ENCODE peak calls at places on chromosomes 5 and 9, in six cellular contexts. N is HCT116, Y is astrocyte of the spinal cord, Q is AG04450, K is tibial nerve, M is NB4. C is an unnamed sample.

GRCh38 chr5:78779771-78780616 is 131.4 kb upstream of the LHFPL2 start:
- DNase-seq in Q (peak; percentile 79), K (no peak), N (no peak), Y (peak; percentile 59), M (peak; percentile 14), C (no peak)

GRCh38 chr5:80275347-80275746 is 19.5 kb upstream of the SERINC5 start:
- DNase-seq in N (no peak), Y (peak; percentile 21), K (no peak), Q (no peak), M (peak; percentile 63), C (no peak)

GRCh38 chr5:115586525-115587146 is 15.6 kb downstream of the TICAM2 start:
- DNase-seq in Y (peak; percentile 30), M (peak; percentile 38), Q (no peak), K (no peak), N (no peak), C (no peak)

GRCh38 chr5:1003296-1003937 is 5.2 kb upstream of the NKD2 start:
- DNase-seq in N (peak; percentile 76), Y (no peak), M (peak; percentile 49), K (peak; percentile 12), Q (no peak), C (no peak)

GRCh38 chr5:127941646-127942045 is 141.9 kb upstream of the SLC12A2 start:
- DNase-seq in Q (no peak), M (no peak), N (no peak), K (no peak), Y (peak; percentile 43), C (no peak)

GRCh38 chr5:142830241-142831018 is 60.3 kb downstream of the ARHGAP26 start:
- DNase-seq in M (no peak), Y (peak; percentile 81), K (no peak), N (no peak), Q (peak; percentile 44), C (no peak)

GRCh38 chr5:132342291-132343180 is 27.0 kb upstream of the SLC22A5 start:
- DNase-seq in Y (no peak), Q (no peak), K (no peak), N (no peak), M (no peak), C (no peak)

GRCh38 chr5:119291056-119291455 is 64.8 kb upstream of the TNFAIP8 start:
- DNase-seq in Q (no peak), N (no peak), M (no peak), Y (no peak), K (no peak), C (no peak)

GRCh38 chr9:81538929-81539716 is 150.2 kb downstream of the TLE1 start:
- DNase-seq in Q (no peak), Y (peak; percentile 76), N (no peak), M (no peak), K (no peak), C (no peak)

GRCh38 chr5:83767409-83767992 is 46.8 kb upstream of the HAPLN1 start:
- DNase-seq in K (no peak), Y (peak; percentile 52), N (peak; percentile 19), Q (no peak), M (peak; percentile 8), C (no peak)

GRCh38 chr5:172004824-172005237 is 1.6 kb downstream of the FBXW11 start:
- DNase-seq in M (peak; percentile 46), N (no peak), Q (no peak), Y (peak; percentile 30), K (no peak), C (no peak)

GRCh38 chr9:95425910-95426551 is 90.7 kb downstream of the PTCH1 start:
- DNase-seq in Y (peak; percentile 32), K (no peak), N (no peak), M (peak; percentile 26), Q (no peak), C (peak; percentile 32)

GRCh38 chr9:27528278-27528885 is 1.2 kb downstream of the MOB3B start:
- DNase-seq in N (no peak), Y (peak; percentile 66), Q (no peak), K (peak; percentile 72), M (no peak), C (peak; percentile 58)

GRCh38 chr5:82924990-82925385 is 152.2 kb downstream of the TMEM167A start:
- DNase-seq in M (no peak), Q (no peak), K (no peak), N (no peak), Y (peak; percentile 9), C (no peak)

GRCh38 chr9:88792502-88792901 is 198.8 kb upstream of the S1PR3 start:
- DNase-seq in K (no peak), Y (no peak), Q (no peak), M (no peak), N (no peak), C (no peak)

GRCh38 chr9:133120343-133121199 is 469 bp downstream of the RALGDS start:
- DNase-seq in Q (no peak), K (no peak), Y (no peak), N (no peak), M (no peak), C (no peak)

GRCh38 chr5:170603578-170604565 is 100.1 kb downstream of the KCNIP1 start:
- DNase-seq in Q (no peak), K (no peak), Y (peak; percentile 18), N (peak; percentile 22), M (peak; percentile 62), C (peak; percentile 71)

GRCh38 chr9:96014078-96014477 is 138.6 kb downstream of the ERCC6L2 start:
- DNase-seq in N (no peak), Q (no peak), Y (no peak), K (no peak), M (no peak), C (no peak)

GRCh38 chr5:80154749-80155148 is 101.1 kb downstream of the SERINC5 start:
- DNase-seq in K (no peak), Y (no peak), M (no peak), Q (no peak), N (no peak), C (no peak)

GRCh38 chr9:99822596-99823391 is 1.1 kb downstream of the NR4A3 start:
- DNase-seq in Q (no peak), Y (peak; percentile 66), K (no peak), N (no peak), M (peak; percentile 56), C (peak; percentile 54)

GRCh38 chr9:99822096-99822595 is 461 bp downstream of the NR4A3 start:
- DNase-seq in Y (no peak), M (peak; percentile 59), K (no peak), N (no peak), Q (no peak), C (no peak)

GRCh38 chr9:99819484-99820329 is 2.0 kb upstream of the NR4A3 start:
- DNase-seq in Y (peak; percentile 96), K (peak; percentile 85), M (peak; percentile 96), N (peak; percentile 93), Q (peak; percentile 87), C (peak; percentile 94)

GRCh38 chr9:99820330-99821186 is 1.1 kb upstream of the NR4A3 start:
- DNase-seq in Y (peak; percentile 76), Q (peak; percentile 61), M (peak; percentile 78), K (no peak), N (no peak), C (peak; percentile 76)

DNA sequence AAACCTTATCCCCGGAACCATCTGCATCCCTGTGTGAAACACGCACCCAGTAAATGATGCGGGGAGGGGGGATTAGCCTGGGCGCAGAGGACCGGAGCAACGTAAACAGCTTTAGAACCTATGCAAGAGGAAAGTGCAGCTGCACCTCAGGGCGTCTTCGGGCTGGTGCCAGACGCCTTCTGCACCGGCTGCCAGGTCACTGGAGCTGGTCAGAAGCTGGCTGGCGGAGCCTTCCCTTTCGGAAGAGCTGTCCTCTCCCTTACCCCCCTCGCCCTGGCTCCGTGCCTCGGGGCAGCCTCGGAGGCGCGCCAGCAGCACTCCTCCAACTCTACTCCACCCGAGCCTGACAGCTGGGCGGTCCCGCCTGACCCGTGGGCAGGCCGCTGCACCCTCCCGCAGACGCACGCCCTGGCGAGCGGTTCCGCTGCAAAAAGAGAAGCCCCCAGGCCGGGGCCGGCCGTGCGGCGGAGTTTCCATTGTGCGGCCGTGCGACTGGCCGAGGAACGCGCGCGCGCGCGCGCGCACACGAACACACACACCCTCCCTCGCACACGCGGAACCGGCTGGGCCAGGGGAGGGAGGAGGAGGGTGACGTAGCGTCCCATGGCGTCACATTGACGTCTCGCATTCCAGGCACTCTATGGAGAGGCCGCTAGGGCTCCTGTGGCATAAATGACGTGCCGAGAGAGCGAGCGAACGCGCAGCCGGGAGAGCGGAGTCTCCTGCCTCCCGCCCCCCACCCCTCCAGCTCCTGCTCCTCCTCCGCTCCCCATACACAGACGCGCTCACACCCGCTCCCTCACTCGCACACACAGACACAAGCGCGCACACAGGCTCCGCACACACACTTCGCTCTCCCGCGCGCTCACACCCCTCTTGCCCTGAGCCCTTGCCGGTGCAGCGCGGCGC is at the start of gene NR4A3:
- DNase-seq in Y (peak; percentile 98), M (peak; percentile 92), K (peak; percentile 84), Q (peak; percentile 94), N (peak; percentile 96), C (peak; percentile 82)
- TF ChIP-seq CTCF in Y (peak; percentile 4), M (no peak), K (peak; percentile 9), Q (peak; percentile 28), N (no peak), C (no peak)

GRCh38 chr5:43313854-43314457 is 744 bp upstream of the HMGCS1 start:
- DNase-seq in M (no peak), Y (no peak), K (no peak), Q (no peak), N (no peak), C (no peak)

GRCh38 chr5:43312699-43313034 is 545 bp downstream of the HMGCS1 start:
- DNase-seq in M (peak; percentile 73), K (no peak), Q (no peak), Y (no peak), N (no peak), C (no peak)

GRCh38 chr5:43312076-43312620 is 1.1 kb downstream of the HMGCS1 start:
- DNase-seq in K (no peak), Y (no peak), M (no peak), N (no peak), Q (no peak), C (no peak)

GRCh38 chr5:43314724-43315123 is 1.5 kb upstream of the HMGCS1 start:
- DNase-seq in Q (no peak), K (no peak), M (no peak), N (no peak), Y (no peak), C (no peak)

GRCh38 chr5:43313035-43313853 is at the start of gene HMGCS1:
- DNase-seq in Y (peak; percentile 100), M (peak; percentile 99), K (peak; percentile 96), N (peak; percentile 99), Q (peak; percentile 99), C (peak; percentile 93)
- TF ChIP-seq CTCF in Y (no peak), M (no peak), K (no peak), N (no peak), Q (peak; percentile 8), C (peak; percentile 34)

GRCh38 chr5:112707187-112708179 is 30.2 kb upstream of the APC start:
- DNase-seq in Y (peak; percentile 98), N (peak; percentile 96), M (peak; percentile 96), Q (peak; percentile 98), K (peak; percentile 90), C (peak; percentile 94)
- TF ChIP-seq CTCF in Y (no peak), N (no peak), M (no peak), Q (no peak), K (no peak), C (no peak)

DNA sequence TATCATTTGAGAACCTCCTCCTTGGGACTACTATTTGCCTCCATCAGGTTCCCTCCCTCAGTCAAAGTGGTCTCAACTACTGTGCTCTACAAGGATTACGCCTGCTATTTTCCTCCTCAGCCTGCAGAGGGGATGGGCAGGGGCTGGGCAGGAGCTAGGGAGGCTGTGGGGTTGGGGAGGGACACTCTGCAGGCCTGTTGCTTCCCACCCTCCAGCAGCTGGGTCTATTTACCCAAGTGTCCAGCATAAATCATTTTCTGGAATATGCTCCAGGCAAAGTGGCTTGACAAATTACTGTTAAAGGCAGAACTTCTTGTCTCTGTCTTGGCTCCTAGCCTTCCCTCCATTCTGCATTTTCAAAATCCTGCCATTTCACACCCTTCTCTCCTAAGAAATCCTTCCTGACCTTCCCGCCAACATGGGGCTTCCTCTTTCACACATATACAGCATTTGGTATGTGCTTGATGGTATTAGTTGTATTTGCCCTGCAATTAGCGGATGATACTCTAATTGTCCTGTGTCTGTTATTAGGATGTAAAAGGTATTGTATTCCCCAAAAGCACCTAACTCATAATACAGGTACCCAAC is 106.7 kb downstream of the EFNA5 start:
- DNase-seq in M (no peak), N (no peak), Y (no peak), K (no peak), Q (no peak), C (no peak)
- TF ChIP-seq CTCF in M (no peak), N (no peak), Y (no peak), K (no peak), Q (no peak), C (no peak)

C was measured in GM13977.